ENCODE peak calls at places on chromosomes 7 and 10, in seven cellular contexts. L, K, Q, F, W, N and B are unnamed samples. For H3K4me1, the result is how much of the 10 kb centered on the place peaks cover.

GRCh38 chr10:6202098-6202683 is 541 bp upstream of the PFKFB3 start:
- DNase-seq in K (no peak), L (no peak), Q (no peak), F (no peak), W (no peak), N (no peak), B (no peak)

GRCh38 chr7:6375346-6376101 is 72.2 kb downstream of the DAGLB start:
- DNase-seq in L (peak), N (no peak), F (no peak), W (peak), Q (peak), K (no peak), B (no peak)

GRCh38 chr10:15237351-15237750 is 68.9 kb upstream of the NMT2 start:
- DNase-seq in L (no peak), K (no peak), Q (peak), F (peak), N (no peak), W (no peak), B (peak)

GRCh38 chr7:115300228-115300870 is 378.5 kb downstream of the MDFIC start:
- DNase-seq in W (no peak), L (no peak), Q (peak), K (no peak), F (no peak), N (no peak), B (no peak)

GRCh38 chr7:101911800-101912705 is 94.6 kb downstream of the CUX1 start:
- DNase-seq in K (no peak), F (no peak), W (peak), Q (no peak), N (peak), L (peak), B (no peak)

GRCh38 chr7:81499262-81500116 is 270.4 kb downstream of the HGF start:
- DNase-seq in K (no peak), Q (peak), F (peak), N (no peak), L (peak), W (peak), B (no peak)

GRCh38 chr7:114310344-114311118 is 104.1 kb upstream of the FOXP2 start:
- DNase-seq in F (no peak), W (no peak), N (no peak), Q (no peak), L (no peak), K (no peak), B (no peak)

GRCh38 chr10:72421895-72422540 is 67.3 kb upstream of the DNAJB12 start:
- DNase-seq in L (no peak), Q (no peak), N (no peak), F (no peak), W (no peak), K (no peak), B (no peak)

GRCh38 chr10:35542303-35542702 is 62.8 kb upstream of the GJD4 start:
- DNase-seq in Q (no peak), F (no peak), K (no peak), L (no peak), W (no peak), N (no peak), B (no peak)

GRCh38 chr7:977326-978048 is 2.1 kb upstream of the COX19 start:
- DNase-seq in F (peak), N (peak), K (peak), L (peak), Q (no peak), W (peak), B (no peak)

GRCh38 chr10:43231523-43232078 is 35.3 kb downstream of the RASGEF1A start:
- DNase-seq in W (no peak), F (peak), Q (no peak), K (peak), L (no peak), N (peak), B (no peak)

GRCh38 chr10:17134737-17135260 is 5.2 kb upstream of the CUBN start:
- DNase-seq in W (no peak), F (no peak), K (no peak), L (no peak), N (no peak), Q (no peak), B (no peak)

GRCh38 chr7:152664636-152665035 is 11.3 kb downstream of the XRCC2 start:
- DNase-seq in W (no peak), Q (no peak), L (peak), N (no peak), F (no peak), K (no peak), B (no peak)

GRCh38 chr7:129188892-129189660 is 643 bp downstream of the SMO start:
- DNase-seq in K (peak), Q (peak), L (peak), N (no peak), F (peak), W (no peak), B (no peak)

GRCh38 chr10:50504389-50504788 is 119.4 kb downstream of the SGMS1 start:
- DNase-seq in F (no peak), Q (no peak), K (no peak), N (no peak), L (no peak), W (no peak), B (no peak)

GRCh38 chr10:50498465-50498864 is 125.3 kb downstream of the SGMS1 start:
- DNase-seq in N (no peak), W (no peak), Q (no peak), F (no peak), K (no peak), L (no peak), B (no peak)

GRCh38 chr10:50501478-50501877 is 122.3 kb downstream of the SGMS1 start:
- DNase-seq in F (no peak), W (no peak), L (no peak), K (no peak), N (no peak), Q (peak), B (no peak)

GRCh38 chr10:50503661-50504320 is 120.0 kb downstream of the SGMS1 start:
- DNase-seq in Q (no peak), K (no peak), W (no peak), L (no peak), N (no peak), F (no peak), B (no peak)

GRCh38 chr10:50501899-50502556 is 121.7 kb downstream of the SGMS1 start:
- DNase-seq in Q (no peak), L (peak), W (no peak), N (no peak), F (no peak), K (no peak), B (no peak)
- H3K4me3 ChIP-seq in Q (no peak), L (no peak), W (no peak), N (no peak), F (no peak), K (no peak), B (no peak)

GRCh38 chr10:60424971-60425370 is 35.3 kb upstream of the ANK3 start:
- DNase-seq in L (no peak), Q (peak), W (no peak), F (no peak), N (no peak), K (no peak), B (no peak)
- H3K4me1 ChIP-seq in L (under half), Q (half or more), W (under half), F (under half), N (under half), K (under half), B (under half)

GRCh38 chr10:25487266-25487665 is 312.5 kb downstream of the GPR158 start:
- DNase-seq in F (no peak), K (no peak), Q (no peak), L (no peak), W (no peak), N (no peak), B (no peak)
- H3K27ac ChIP-seq in F (no peak), K (no peak), Q (no peak), L (no peak), W (no peak), N (no peak), B (no peak)

DNA sequence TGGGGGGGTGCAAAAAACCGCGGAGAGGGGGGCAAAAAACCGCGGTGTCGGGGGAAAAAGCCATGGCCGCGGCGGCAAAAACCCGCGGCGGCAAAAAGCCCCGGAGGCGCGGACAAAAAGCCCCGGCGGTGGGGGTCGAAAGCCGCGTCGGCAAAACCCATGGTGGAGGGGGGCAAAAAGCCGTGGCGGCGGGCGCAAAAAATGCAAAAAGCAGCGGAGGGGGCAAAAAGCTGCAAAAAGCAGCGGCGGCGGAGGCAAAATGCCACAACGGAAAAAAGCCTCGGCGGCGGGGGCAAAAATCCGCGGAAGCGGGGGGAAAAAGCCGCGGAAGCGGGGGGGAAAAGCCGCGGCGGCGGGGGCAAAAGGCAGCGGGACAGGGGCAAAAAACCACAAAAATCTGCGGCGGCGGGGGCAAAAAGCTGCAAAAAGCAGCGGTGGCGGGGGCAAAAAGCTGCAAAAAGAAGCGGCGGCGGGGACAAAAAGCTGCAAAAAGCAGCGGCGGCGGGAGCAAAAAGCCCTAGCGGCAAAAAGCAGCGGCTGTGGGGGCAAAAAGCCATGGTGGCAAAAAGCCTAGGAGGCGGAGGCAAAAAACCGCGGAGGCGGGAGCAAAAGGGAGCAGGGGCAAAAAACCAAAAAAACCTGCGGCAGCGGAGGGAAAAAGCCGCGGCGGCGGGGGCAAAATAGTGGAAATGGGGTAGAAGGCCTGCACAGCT is 418.9 kb downstream of the ZNF716 start:
- DNase-seq in K (peak), F (no peak), N (no peak), W (peak), Q (peak), L (peak), B (peak)
- H3K4me3 ChIP-seq in K (peak), F (no peak), N (peak), W (peak), Q (peak), L (no peak), B (peak)

DNA sequence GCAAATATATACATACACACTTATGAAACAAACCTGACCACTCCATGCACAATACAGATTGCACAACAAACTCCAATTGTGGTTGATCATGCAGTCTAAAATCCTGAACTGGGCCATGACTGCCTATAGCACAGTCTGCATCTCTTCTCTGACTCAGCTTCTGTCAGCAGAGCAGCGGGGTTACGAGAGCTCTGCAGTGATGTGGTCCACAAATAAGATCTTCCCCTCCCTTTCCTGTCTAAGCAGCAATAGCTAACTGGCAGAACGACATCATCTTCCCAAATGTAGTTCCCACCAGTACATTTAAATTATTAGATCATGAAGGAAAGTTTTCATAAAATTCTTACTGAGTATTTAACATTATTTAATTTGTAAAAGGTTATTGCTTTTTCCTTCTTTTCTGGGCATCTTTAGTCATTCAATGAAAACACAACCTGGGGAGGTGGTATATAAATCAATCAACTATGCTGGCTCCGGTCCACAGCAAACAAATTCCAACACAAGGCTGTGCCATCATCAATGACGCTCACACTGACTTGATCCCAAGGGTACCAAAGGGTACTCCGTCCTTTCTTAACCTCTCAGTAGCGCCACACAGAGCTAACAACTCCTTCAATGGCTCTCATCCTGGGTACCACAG is 17.1 kb downstream of the ARHGAP21 start:
- DNase-seq in F (peak), Q (peak), W (peak), L (peak), K (no peak), N (peak), B (no peak)
- H3K4me1 ChIP-seq in F (under half), Q (half or more), W (under half), L (under half), K (under half), N (under half), B (half or more)